ENCODE peak calls at places on chromosomes 11 and 22, in nine cellular contexts. One of them, this sample, is unnamed. For H3K4me1, the result is how much of the 10 kb centered on the place peaks cover.

GRCh38 chr11:44557464-44557863 is 8.0 kb upstream of the CD82 start:
- DNase-seq in ovary: no peak
- DNase-seq in tibial nerve: no peak
- DNase-seq in stomach: no peak
- DNase-seq in transverse colon: no peak
- DNase-seq in prostate gland: no peak
- DNase-seq in body of pancreas: no peak
- DNase-seq in IMR-90: no peak
- DNase-seq in spleen: no peak
- DNase-seq in this sample: no peak

GRCh38 chr11:116651098-116651756 is 121.6 kb downstream of the BUD13 start:
- DNase-seq in stomach: no peak
- DNase-seq in ovary: no peak
- DNase-seq in transverse colon: no peak
- DNase-seq in spleen: no peak
- DNase-seq in prostate gland: no peak
- DNase-seq in IMR-90: no peak
- DNase-seq in body of pancreas: no peak
- DNase-seq in tibial nerve: no peak
- DNase-seq in this sample: no peak

GRCh38 chr11:12871788-12872321 is 137.3 kb upstream of the RASSF10 start:
- DNase-seq in IMR-90: peak
- DNase-seq in tibial nerve: no peak
- DNase-seq in stomach: no peak
- DNase-seq in spleen: no peak
- DNase-seq in transverse colon: no peak
- DNase-seq in ovary: no peak
- DNase-seq in body of pancreas: no peak
- DNase-seq in prostate gland: no peak
- DNase-seq in this sample: peak

GRCh38 chr11:74370122-74370521 is 28.1 kb downstream of the PGM2L1 start:
- DNase-seq in IMR-90: no peak
- DNase-seq in ovary: no peak
- DNase-seq in stomach: no peak
- DNase-seq in transverse colon: no peak
- DNase-seq in body of pancreas: no peak
- DNase-seq in tibial nerve: no peak
- DNase-seq in prostate gland: no peak
- DNase-seq in spleen: no peak
- DNase-seq in this sample: no peak

GRCh38 chr11:74018331-74019005 is 9.6 kb upstream of the UCP3 start:
- DNase-seq in transverse colon: peak
- DNase-seq in spleen: no peak
- DNase-seq in tibial nerve: peak
- DNase-seq in IMR-90: peak
- DNase-seq in prostate gland: peak
- DNase-seq in stomach: peak
- DNase-seq in ovary: peak
- DNase-seq in body of pancreas: peak
- DNase-seq in this sample: peak

GRCh38 chr22:46673205-46673604 is 53.0 kb downstream of the GRAMD4 start:
- DNase-seq in transverse colon: no peak
- DNase-seq in tibial nerve: no peak
- DNase-seq in body of pancreas: no peak
- DNase-seq in prostate gland: no peak
- DNase-seq in spleen: no peak
- DNase-seq in IMR-90: no peak
- DNase-seq in ovary: no peak
- DNase-seq in stomach: no peak
- DNase-seq in this sample: no peak

GRCh38 chr11:130476200-130476921 is 27.9 kb downstream of the ADAMTS15 start:
- DNase-seq in ovary: no peak
- DNase-seq in tibial nerve: peak
- DNase-seq in body of pancreas: no peak
- DNase-seq in transverse colon: no peak
- DNase-seq in spleen: no peak
- DNase-seq in prostate gland: no peak
- DNase-seq in stomach: no peak
- DNase-seq in IMR-90: peak
- DNase-seq in this sample: no peak

GRCh38 chr11:94325681-94326080 is 21.3 kb downstream of the IZUMO1R start:
- DNase-seq in stomach: peak
- DNase-seq in IMR-90: peak
- DNase-seq in spleen: no peak
- DNase-seq in ovary: no peak
- DNase-seq in body of pancreas: peak
- DNase-seq in transverse colon: peak
- DNase-seq in tibial nerve: no peak
- DNase-seq in prostate gland: no peak
- DNase-seq in this sample: no peak

GRCh38 chr11:16933756-16934603 is 80.2 kb downstream of the PLEKHA7 start:
- DNase-seq in stomach: no peak
- DNase-seq in IMR-90: no peak
- DNase-seq in tibial nerve: no peak
- DNase-seq in ovary: peak
- DNase-seq in spleen: no peak
- DNase-seq in prostate gland: no peak
- DNase-seq in transverse colon: no peak
- DNase-seq in body of pancreas: peak
- DNase-seq in this sample: no peak

GRCh38 chr11:41984023-41984422 is 524.6 kb upstream of the LRRC4C start:
- DNase-seq in tibial nerve: no peak
- DNase-seq in stomach: no peak
- DNase-seq in ovary: no peak
- DNase-seq in prostate gland: no peak
- DNase-seq in spleen: no peak
- DNase-seq in body of pancreas: no peak
- DNase-seq in IMR-90: no peak
- DNase-seq in transverse colon: no peak
- DNase-seq in this sample: no peak

GRCh38 chr11:6654281-6655019 is 1.2 kb downstream of the DCHS1 start:
- DNase-seq in transverse colon: no peak
- DNase-seq in tibial nerve: no peak
- DNase-seq in IMR-90: no peak
- DNase-seq in prostate gland: no peak
- DNase-seq in stomach: no peak
- DNase-seq in spleen: peak
- DNase-seq in body of pancreas: peak
- DNase-seq in ovary: no peak
- DNase-seq in this sample: no peak

GRCh38 chr11:111748035-111748804 is 18.0 kb downstream of the PPP2R1B start:
- DNase-seq in tibial nerve: no peak
- DNase-seq in IMR-90: no peak
- DNase-seq in body of pancreas: no peak
- DNase-seq in ovary: no peak
- DNase-seq in prostate gland: no peak
- DNase-seq in spleen: no peak
- DNase-seq in transverse colon: no peak
- DNase-seq in stomach: no peak
- DNase-seq in this sample: no peak

GRCh38 chr11:60455531-60456042 is at the start of gene MS4A1:
- DNase-seq in transverse colon: peak
- DNase-seq in spleen: no peak
- DNase-seq in body of pancreas: no peak
- DNase-seq in ovary: no peak
- DNase-seq in tibial nerve: no peak
- DNase-seq in stomach: no peak
- DNase-seq in prostate gland: no peak
- DNase-seq in IMR-90: no peak
- DNase-seq in this sample: no peak

GRCh38 chr11:30433831-30434230 is 110.9 kb downstream of the ARL14EP start:
- DNase-seq in transverse colon: no peak
- DNase-seq in stomach: no peak
- DNase-seq in spleen: no peak
- DNase-seq in ovary: no peak
- DNase-seq in IMR-90: no peak
- DNase-seq in body of pancreas: no peak
- DNase-seq in tibial nerve: no peak
- DNase-seq in prostate gland: no peak
- DNase-seq in this sample: no peak

GRCh38 chr11:68014966-68015447 is 4.9 kb downstream of the ALDH3B1 start:
- DNase-seq in stomach: no peak
- DNase-seq in IMR-90: no peak
- DNase-seq in ovary: no peak
- DNase-seq in transverse colon: no peak
- DNase-seq in tibial nerve: no peak
- DNase-seq in body of pancreas: no peak
- DNase-seq in spleen: no peak
- DNase-seq in prostate gland: no peak
- DNase-seq in this sample: no peak
- TF ChIP-seq POLR2A in stomach: no peak
- TF ChIP-seq POLR2A in IMR-90: no peak
- TF ChIP-seq POLR2A in ovary: no peak
- TF ChIP-seq POLR2A in transverse colon: no peak
- TF ChIP-seq POLR2A in tibial nerve: no peak
- TF ChIP-seq POLR2A in body of pancreas: no peak
- TF ChIP-seq POLR2A in spleen: no peak
- TF ChIP-seq POLR2A in prostate gland: no peak
- TF ChIP-seq POLR2A in this sample: no peak

GRCh38 chr11:47496808-47497207 is 47.9 kb upstream of the RAPSN start:
- DNase-seq in ovary: no peak
- DNase-seq in stomach: no peak
- DNase-seq in body of pancreas: no peak
- DNase-seq in prostate gland: no peak
- DNase-seq in tibial nerve: no peak
- DNase-seq in spleen: no peak
- DNase-seq in transverse colon: no peak
- DNase-seq in IMR-90: no peak
- DNase-seq in this sample: no peak

GRCh38 chr11:47498149-47498548 is 49.2 kb upstream of the RAPSN start:
- DNase-seq in stomach: no peak
- DNase-seq in tibial nerve: no peak
- DNase-seq in IMR-90: no peak
- DNase-seq in spleen: no peak
- DNase-seq in ovary: no peak
- DNase-seq in body of pancreas: no peak
- DNase-seq in prostate gland: no peak
- DNase-seq in transverse colon: no peak
- DNase-seq in this sample: no peak

GRCh38 chr11:47498584-47499152 is 49.7 kb upstream of the RAPSN start:
- DNase-seq in transverse colon: no peak
- DNase-seq in prostate gland: no peak
- DNase-seq in IMR-90: no peak
- DNase-seq in spleen: no peak
- DNase-seq in ovary: no peak
- DNase-seq in body of pancreas: no peak
- DNase-seq in stomach: no peak
- DNase-seq in tibial nerve: no peak
- DNase-seq in this sample: no peak

GRCh38 chr11:47495856-47496217 is 46.9 kb upstream of the RAPSN start:
- DNase-seq in transverse colon: no peak
- DNase-seq in body of pancreas: no peak
- DNase-seq in ovary: no peak
- DNase-seq in spleen: no peak
- DNase-seq in prostate gland: no peak
- DNase-seq in tibial nerve: no peak
- DNase-seq in stomach: no peak
- DNase-seq in IMR-90: no peak
- DNase-seq in this sample: no peak

GRCh38 chr11:47494996-47495855 is 46.3 kb upstream of the RAPSN start:
- DNase-seq in transverse colon: no peak
- DNase-seq in prostate gland: no peak
- DNase-seq in ovary: no peak
- DNase-seq in spleen: no peak
- DNase-seq in stomach: no peak
- DNase-seq in tibial nerve: no peak
- DNase-seq in IMR-90: peak
- DNase-seq in body of pancreas: no peak
- DNase-seq in this sample: no peak
- H3K4me1 ChIP-seq in transverse colon: under half
- H3K4me1 ChIP-seq in prostate gland: under half
- H3K4me1 ChIP-seq in ovary: under half
- H3K4me1 ChIP-seq in spleen: half or more
- H3K4me1 ChIP-seq in stomach: half or more
- H3K4me1 ChIP-seq in tibial nerve: under half
- H3K4me1 ChIP-seq in IMR-90: under half
- H3K4me1 ChIP-seq in body of pancreas: under half
- H3K4me1 ChIP-seq in this sample: under half

DNA sequence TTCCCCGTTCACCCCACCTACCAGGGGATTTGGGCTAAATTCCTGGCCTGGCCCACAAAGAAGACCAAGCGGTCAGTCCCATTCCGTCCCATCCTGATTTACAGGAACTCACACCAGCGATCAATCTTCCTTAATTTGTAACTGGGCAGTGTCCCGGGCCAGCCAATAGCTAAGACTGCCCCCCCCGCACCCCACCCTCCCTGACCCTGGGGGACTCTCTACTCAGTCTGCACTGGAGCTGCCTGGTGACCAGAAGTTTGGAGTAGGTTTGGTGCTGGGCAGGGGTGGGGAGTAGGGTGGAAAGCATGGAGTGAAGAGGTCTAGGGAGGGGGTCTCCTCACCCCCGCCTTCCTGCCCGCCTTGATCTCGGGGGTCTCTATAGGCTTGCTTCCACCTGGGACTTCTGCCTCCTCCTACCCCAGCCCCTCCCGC is at the start of gene SERPING1:
- DNase-seq in ovary: peak
- DNase-seq in tibial nerve: peak
- DNase-seq in transverse colon: peak
- DNase-seq in body of pancreas: peak
- DNase-seq in stomach: peak
- DNase-seq in prostate gland: peak
- DNase-seq in IMR-90: no peak
- DNase-seq in spleen: peak
- DNase-seq in this sample: peak
- TF ChIP-seq POLR2A in ovary: peak
- TF ChIP-seq POLR2A in tibial nerve: no peak
- TF ChIP-seq POLR2A in transverse colon: no peak
- TF ChIP-seq POLR2A in body of pancreas: peak
- TF ChIP-seq POLR2A in stomach: no peak
- TF ChIP-seq POLR2A in prostate gland: no peak
- TF ChIP-seq POLR2A in IMR-90: no peak
- TF ChIP-seq POLR2A in spleen: no peak
- TF ChIP-seq POLR2A in this sample: no peak

GRCh38 chr11:35486934-35487333 is 38.5 kb downstream of the PAMR1 start:
- DNase-seq in spleen: no peak
- DNase-seq in transverse colon: no peak
- DNase-seq in prostate gland: no peak
- DNase-seq in body of pancreas: peak
- DNase-seq in stomach: peak
- DNase-seq in IMR-90: no peak
- DNase-seq in tibial nerve: no peak
- DNase-seq in ovary: no peak
- DNase-seq in this sample: no peak

GRCh38 chr11:35494966-35495365 is 30.4 kb downstream of the PAMR1 start:
- DNase-seq in transverse colon: no peak
- DNase-seq in ovary: no peak
- DNase-seq in tibial nerve: no peak
- DNase-seq in body of pancreas: no peak
- DNase-seq in stomach: no peak
- DNase-seq in IMR-90: no peak
- DNase-seq in prostate gland: no peak
- DNase-seq in spleen: no peak
- DNase-seq in this sample: no peak

GRCh38 chr11:35487532-35488078 is 37.8 kb downstream of the PAMR1 start:
- DNase-seq in stomach: no peak
- DNase-seq in transverse colon: no peak
- DNase-seq in prostate gland: no peak
- DNase-seq in IMR-90: peak
- DNase-seq in tibial nerve: peak
- DNase-seq in spleen: no peak
- DNase-seq in ovary: no peak
- DNase-seq in body of pancreas: peak
- DNase-seq in this sample: peak

GRCh38 chr11:35488117-35488516 is 37.3 kb downstream of the PAMR1 start:
- DNase-seq in spleen: no peak
- DNase-seq in transverse colon: no peak
- DNase-seq in body of pancreas: no peak
- DNase-seq in ovary: no peak
- DNase-seq in IMR-90: peak
- DNase-seq in stomach: no peak
- DNase-seq in tibial nerve: no peak
- DNase-seq in prostate gland: no peak
- DNase-seq in this sample: no peak

GRCh38 chr11:35491231-35491871 is 34.1 kb downstream of the PAMR1 start:
- DNase-seq in IMR-90: peak
- DNase-seq in body of pancreas: no peak
- DNase-seq in tibial nerve: no peak
- DNase-seq in stomach: no peak
- DNase-seq in prostate gland: no peak
- DNase-seq in transverse colon: no peak
- DNase-seq in ovary: no peak
- DNase-seq in spleen: no peak
- DNase-seq in this sample: no peak
- H3K4me1 ChIP-seq in IMR-90: under half
- H3K4me1 ChIP-seq in body of pancreas: under half
- H3K4me1 ChIP-seq in tibial nerve: under half
- H3K4me1 ChIP-seq in stomach: under half
- H3K4me1 ChIP-seq in prostate gland: under half
- H3K4me1 ChIP-seq in transverse colon: under half
- H3K4me1 ChIP-seq in ovary: under half
- H3K4me1 ChIP-seq in spleen: under half
- H3K4me1 ChIP-seq in this sample: under half

This sample was measured in uterus.